ENCODE peak calls at places on chromosome X, in ten cellular contexts. A, B, F, R, D, Z, Q, N, T and W are unnamed samples.

GRCh38 chrX:150475466-150475865 is 93.0 kb upstream of the MTM1 start:
- DNase-seq in A (no peak), B (no peak), F (no peak), R (no peak), D (no peak), Z (no peak), Q (no peak), N (no peak), T (no peak), W (no peak)

GRCh38 chrX:151727346-151727745 is 7.2 kb upstream of the CNGA2 start:
- DNase-seq in A (no peak), B (no peak), F (no peak), R (no peak), D (no peak), Z (no peak), Q (no peak), N (no peak), T (no peak), W (no peak)

GRCh38 chrX:40176256-40176978 is 78.7 kb upstream of the BCOR start:
- DNase-seq in A (peak), B (peak), F (peak), R (peak), D (peak), Z (peak), Q (peak), N (peak), T (peak), W (peak)

GRCh38 chrX:145563159-145563558 is 254.5 kb upstream of the SLITRK2 start:
- DNase-seq in A (no peak), B (no peak), F (no peak), R (no peak), D (no peak), Z (no peak), Q (no peak), N (no peak), T (no peak), W (no peak)

GRCh38 chrX:150316564-150316963 is 46.6 kb upstream of the MAMLD1 start:
- DNase-seq in A (no peak), B (no peak), F (no peak), R (peak), D (no peak), Z (no peak), Q (peak), N (no peak), T (no peak), W (no peak)

GRCh38 chrX:2967998-2968909 is 38.1 kb upstream of the ARSH start:
- DNase-seq in A (peak), B (no peak), F (peak), R (no peak), D (no peak), Z (no peak), Q (peak), N (no peak), T (no peak), W (peak)

GRCh38 chrX:150363561-150364346 is 637 bp downstream of the MAMLD1 start:
- DNase-seq in A (peak), B (peak), F (peak), R (peak), D (peak), Z (no peak), Q (peak), N (peak), T (no peak), W (peak)

GRCh38 chrX:49230500-49231232 is 2.5 kb downstream of the CACNA1F start:
- DNase-seq in A (no peak), B (peak), F (peak), R (peak), D (peak), Z (peak), Q (peak), N (peak), T (peak), W (no peak)

GRCh38 chrX:72271812-72272211 is 5.2 kb downstream of the RPS4X start:
- DNase-seq in A (no peak), B (no peak), F (no peak), R (no peak), D (no peak), Z (no peak), Q (no peak), N (no peak), T (no peak), W (no peak)

GRCh38 chrX:49166914-49167739 is 4.6 kb downstream of the MAGIX start:
- DNase-seq in A (peak), B (peak), F (peak), R (peak), D (no peak), Z (no peak), Q (peak), N (peak), T (peak), W (peak)